ENCODE peak calls at places on chromosomes 6 and 20, in seven cellular contexts. I is nephron progenitor cell; G is neural crest cell; T is posterior cingulate gyrus; J is stimulated activated effector memory CD8-positive, alpha-beta T cell treated with anti-CD3 and anti-CD28 coated beads, Interleukin-12 subunit alpha, Interleukin-12 subunit beta, amount 100 ng/mL, for 72 hours; X is substantia nigra; Q is stimulated activated CD8-positive, alpha-beta memory T cell treated with anti-CD3 and anti-CD28 coated beads, Interleukin-2, amount 100 ng/mL, for 1 hour. Y is an unnamed sample.

GRCh38 chr6:2478200-2478599 is 232.8 kb upstream of the GMDS start:
- DNase-seq in X (no peak), T (no peak), Q (no peak), I (peak), G (no peak), J (no peak), Y (no peak)

GRCh38 chr6:119627908-119628669 is 278.5 kb upstream of the MAN1A1 start:
- DNase-seq in I (no peak), J (no peak), G (no peak), Q (no peak), T (no peak), X (no peak), Y (no peak)

GRCh38 chr6:117906905-117907599 is at the start of gene SLC35F1:
- DNase-seq in I (peak), Q (no peak), X (peak), J (peak), G (peak), T (peak), Y (peak)

GRCh38 chr6:106510090-106510970 is 119.0 kb downstream of the RTN4IP1 start:
- DNase-seq in Q (no peak), G (peak), I (peak), T (no peak), X (no peak), J (peak), Y (peak)

GRCh38 chr6:42378536-42378935 is 73.2 kb downstream of the TRERF1 start:
- DNase-seq in J (no peak), I (no peak), G (no peak), Q (no peak), X (no peak), T (no peak), Y (no peak)

GRCh38 chr6:123333000-123333756 is 303.6 kb downstream of the TRDN start:
- DNase-seq in X (no peak), Q (no peak), G (no peak), T (no peak), I (no peak), J (no peak), Y (no peak)

GRCh38 chr6:4973972-4974885 is 29.6 kb downstream of the RPP40 start:
- DNase-seq in X (no peak), J (peak), T (no peak), Q (no peak), I (peak), G (no peak), Y (no peak)

GRCh38 chr6:19759117-19759880 is 77.9 kb upstream of the ID4 start:
- DNase-seq in G (no peak), X (no peak), J (no peak), Q (no peak), I (no peak), T (no peak), Y (no peak)

GRCh38 chr6:112044196-112044595 is 9.7 kb upstream of the CCN6 start:
- DNase-seq in J (no peak), T (no peak), I (no peak), G (no peak), X (no peak), Q (no peak), Y (no peak)

GRCh38 chr20:37915800-37916570 is 13.1 kb downstream of the VSTM2L start:
- DNase-seq in G (no peak), T (peak), J (no peak), Q (no peak), I (peak), X (no peak), Y (no peak)

GRCh38 chr6:148518371-148519156 is 175.9 kb downstream of the SASH1 start:
- DNase-seq in I (no peak), J (no peak), Q (no peak), T (no peak), G (no peak), X (no peak), Y (no peak)

GRCh38 chr6:46172176-46172575 is 1.4 kb upstream of the ENPP5 start:
- DNase-seq in I (no peak), G (no peak), Q (no peak), T (no peak), J (no peak), X (no peak), Y (no peak)

GRCh38 chr20:18971574-18971973 is 158.0 kb downstream of the SCP2D1 start:
- DNase-seq in X (no peak), Q (no peak), J (no peak), I (no peak), T (no peak), G (no peak), Y (no peak)

GRCh38 chr6:33595001-33595846 is 15.1 kb upstream of the BAK1 start:
- DNase-seq in T (no peak), J (no peak), G (no peak), Q (no peak), X (no peak), I (no peak), Y (no peak)

GRCh38 chr6:6942826-6943225 is 164.9 kb upstream of the RREB1 start:
- DNase-seq in T (no peak), G (no peak), J (no peak), I (no peak), X (no peak), Q (no peak), Y (peak)

GRCh38 chr6:139308936-139309603 is 17.3 kb upstream of the TXLNB start:
- DNase-seq in G (no peak), Q (no peak), J (no peak), X (no peak), T (no peak), I (no peak), Y (no peak)

Y was measured in GM12892.